ENCODE peak calls at places on chromosomes 3 and 15, in four cellular contexts. Q is mesendoderm, W is H1, C is IMR-90. I is an unnamed sample.
A peak's percentile ranks its signal among the peaks of the same experiment; 100 is the strongest.

GRCh38 chr3:61288446-61288845 is 37.2 kb upstream of the FHIT start:
- DNase-seq in Q (no peak), C (no peak), W (no peak), I (no peak)

GRCh38 chr15:65086680-65087111 is 10.2 kb downstream of the KBTBD13 start:
- DNase-seq in W (no peak), Q (no peak), C (no peak), I (no peak)

GRCh38 chr3:168025076-168025475 is 70.6 kb downstream of the GOLIM4 start:
- DNase-seq in Q (no peak), C (peak; percentile 52), W (no peak), I (no peak)

GRCh38 chr3:185153861-185154629 is 1.2 kb upstream of the C3orf70 start:
- DNase-seq in W (peak; percentile 54), Q (peak; percentile 40), C (no peak), I (peak; percentile 56)

GRCh38 chr3:54988302-54989022 is 60.6 kb upstream of the LRTM1 start:
- DNase-seq in C (peak; percentile 90), W (no peak), Q (no peak), I (no peak)

GRCh38 chr15:74788716-74789151 is 6.9 kb downstream of the CSK start:
- DNase-seq in Q (no peak), W (no peak), C (no peak), I (no peak)

GRCh38 chr15:44300567-44300966 is 12.0 kb downstream of the GOLM2 start:
- DNase-seq in W (no peak), C (no peak), Q (no peak), I (no peak)

GRCh38 chr15:68674975-68675374 is 96.2 kb downstream of the CORO2B start:
- DNase-seq in Q (no peak), C (peak; percentile 26), W (no peak), I (no peak)

GRCh38 chr3:190586631-190587000 is 72.7 kb downstream of the IL1RAP start:
- DNase-seq in W (no peak), Q (peak; percentile 73), C (peak; percentile 62), I (no peak)

GRCh38 chr15:69609176-69609575 is 156.6 kb downstream of the RPLP1 start:
- DNase-seq in C (peak; percentile 42), Q (no peak), W (no peak), I (no peak)

GRCh38 chr15:37931868-37932267 is 2.6 kb upstream of the TMCO5A start:
- DNase-seq in W (no peak), Q (no peak), C (peak; percentile 80), I (no peak)

GRCh38 chr3:121651684-121652083 is 9.0 kb downstream of the HCLS1 start:
- DNase-seq in Q (no peak), C (no peak), W (no peak), I (no peak)

GRCh38 chr15:29278436-29279099 is 8.9 kb upstream of the NSMCE3 start:
- DNase-seq in Q (no peak), W (no peak), C (peak; percentile 94), I (no peak)

GRCh38 chr3:107987036-107987557 is 103.7 kb downstream of the CD47 start:
- DNase-seq in C (peak; percentile 98), W (no peak), Q (no peak), I (no peak)

GRCh38 chr3:184040010-184040409 is 8.5 kb downstream of the HTR3D start:
- DNase-seq in Q (peak; percentile 74), C (peak; percentile 47), W (peak; percentile 51), I (peak; percentile 63)

GRCh38 chr3:41125258-41125657 is 74.0 kb upstream of the CTNNB1 start:
- DNase-seq in W (no peak), C (no peak), Q (no peak), I (no peak)

GRCh38 chr3:69855436-69856162 is 116.3 kb downstream of the MITF start:
- DNase-seq in C (peak; percentile 64), Q (peak; percentile 25), W (no peak), I (no peak)

GRCh38 chr3:57911588-57911987 is 96.6 kb upstream of the FLNB start:
- DNase-seq in Q (no peak), C (peak; percentile 18), W (no peak), I (no peak)

GRCh38 chr15:52417501-52417900 is 111.2 kb downstream of the MYO5A start:
- DNase-seq in Q (peak; percentile 51), W (no peak), C (peak; percentile 34), I (no peak)

GRCh38 chr15:39459538-39459937 is 121.3 kb upstream of the THBS1 start:
- DNase-seq in W (no peak), C (no peak), Q (no peak), I (no peak)

GRCh38 chr15:66269326-66270090 is 16.0 kb upstream of the MEGF11 start:
- DNase-seq in W (no peak), Q (peak; percentile 69), C (peak; percentile 71), I (peak; percentile 36)

GRCh38 chr3:66372681-66373350 is 128.0 kb downstream of the LRIG1 start:
- DNase-seq in Q (peak; percentile 90), W (peak; percentile 68), C (peak; percentile 20), I (peak; percentile 84)

GRCh38 chr15:35087759-35088158 is 2.7 kb upstream of the NANOGP8 start:
- DNase-seq in C (no peak), W (no peak), Q (no peak), I (no peak)
- H4K8ac ChIP-seq in C (no peak overlapping the region), W (no peak overlapping the region), Q (no peak overlapping the region), I (no peak overlapping the region)

DNA sequence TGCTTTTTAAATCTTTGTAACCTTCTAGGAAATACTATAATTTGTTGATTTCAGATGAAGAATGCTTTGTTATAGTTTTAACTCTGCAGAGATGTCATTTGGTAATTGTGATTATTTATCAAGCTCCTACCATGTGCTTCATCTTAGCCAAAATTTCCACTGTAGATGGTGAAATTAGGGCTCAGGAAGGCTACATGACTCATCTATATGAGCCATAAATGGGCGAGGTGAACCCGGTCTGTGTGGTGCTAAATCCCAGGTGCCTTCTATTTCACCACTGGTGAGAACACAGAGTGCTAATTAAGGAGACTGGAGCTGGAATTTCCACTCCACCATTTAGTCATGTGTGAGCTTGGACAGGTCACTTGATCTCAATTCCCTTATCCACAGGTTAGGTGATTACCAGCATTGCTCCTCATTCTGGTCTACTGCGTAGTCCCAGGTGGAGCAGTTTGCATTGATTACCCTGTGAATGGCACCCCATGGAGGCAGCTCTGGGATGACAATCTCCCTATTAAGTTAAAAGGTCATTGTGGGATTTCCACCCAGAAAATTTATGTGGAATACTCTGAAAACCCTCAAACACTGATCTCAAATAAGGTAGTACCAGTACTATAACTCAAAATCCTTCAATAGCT is 2.8 kb upstream of the CCR3 start:
- DNase-seq in Q (no peak), W (no peak), C (no peak), I (peak; percentile 38)
- H3K9ac ChIP-seq in Q (no peak overlapping the region), W (no peak overlapping the region), C (no peak overlapping the region), I (no peak overlapping the region)

GRCh38 chr3:149941946-149942345 is 28.7 kb downstream of the PFN2 start:
- DNase-seq in W (no peak), C (no peak), Q (no peak), I (no peak)
- H4K5ac ChIP-seq in W (no peak overlapping the region), C (no peak overlapping the region), Q (no peak overlapping the region), I (no peak overlapping the region)

DNA sequence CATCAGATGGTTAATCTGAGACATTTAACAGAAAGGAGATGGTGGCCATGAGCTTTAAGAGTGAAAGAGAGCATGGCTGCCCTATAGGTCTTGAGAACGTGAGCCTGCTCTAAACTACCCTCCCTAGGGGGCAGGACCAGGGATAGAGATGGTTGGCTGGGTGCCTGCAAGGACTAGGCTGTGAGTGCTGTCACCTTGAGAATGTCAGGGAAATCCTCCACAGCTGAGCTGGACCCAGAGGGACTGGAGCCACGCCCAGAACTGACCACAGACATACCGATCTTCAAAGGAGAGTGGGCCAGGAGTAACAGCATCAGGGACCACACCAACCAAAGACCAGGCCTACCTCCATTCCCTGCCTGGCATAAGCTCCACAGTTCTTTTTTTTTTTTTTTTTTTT is 53.6 kb upstream of the UBE2E1 start:
- DNase-seq in Q (peak; percentile 37), W (no peak), C (no peak), I (no peak)
- H4K8ac ChIP-seq in Q (no peak overlapping the region), W (no peak overlapping the region), C (no peak overlapping the region), I (no peak overlapping the region)

GRCh38 chr15:33735143-33735542 is 233.2 kb upstream of the CHRM5 start:
- DNase-seq in C (no peak), Q (no peak), W (no peak), I (no peak)

GRCh38 chr15:33729648-33730047 is 238.6 kb upstream of the CHRM5 start:
- DNase-seq in Q (no peak), C (peak; percentile 5), W (no peak), I (no peak)

GRCh38 chr15:33735637-33736247 is 232.6 kb upstream of the CHRM5 start:
- DNase-seq in Q (peak; percentile 48), W (no peak), C (peak; percentile 41), I (peak; percentile 41)

GRCh38 chr15:33730815-33731214 is 237.5 kb upstream of the CHRM5 start:
- DNase-seq in W (no peak), C (no peak), Q (no peak), I (no peak)
- H3K9ac ChIP-seq in W (no peak overlapping the region), C (no peak overlapping the region), Q (no peak overlapping the region), I (no peak overlapping the region)

DNA sequence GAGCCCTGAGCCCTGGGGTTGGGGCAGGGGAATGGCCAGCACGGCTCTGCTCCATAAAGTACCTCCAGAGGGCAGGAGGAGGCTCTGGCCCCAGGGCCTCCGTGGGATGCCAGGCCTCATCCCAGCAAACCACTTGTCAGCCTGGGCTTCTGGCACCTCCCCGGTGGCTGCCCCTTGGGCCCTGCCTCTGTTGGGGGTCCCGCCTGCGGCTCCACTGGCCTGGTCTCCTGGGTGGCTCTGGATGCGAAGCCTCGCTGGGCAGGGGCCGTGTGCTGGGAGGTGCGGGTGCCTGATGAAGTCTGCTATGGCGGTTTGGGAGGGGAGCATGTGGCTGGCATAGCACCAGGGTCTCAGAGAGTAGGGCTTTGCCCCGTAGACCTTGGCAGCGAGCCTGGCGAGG is 37.6 kb downstream of the PLXNA1 start:
- DNase-seq in C (no peak), W (no peak), Q (no peak), I (no peak)
- H4K5ac ChIP-seq in C (no peak overlapping the region), W (no peak overlapping the region), Q (no peak overlapping the region), I (no peak overlapping the region)

DNA sequence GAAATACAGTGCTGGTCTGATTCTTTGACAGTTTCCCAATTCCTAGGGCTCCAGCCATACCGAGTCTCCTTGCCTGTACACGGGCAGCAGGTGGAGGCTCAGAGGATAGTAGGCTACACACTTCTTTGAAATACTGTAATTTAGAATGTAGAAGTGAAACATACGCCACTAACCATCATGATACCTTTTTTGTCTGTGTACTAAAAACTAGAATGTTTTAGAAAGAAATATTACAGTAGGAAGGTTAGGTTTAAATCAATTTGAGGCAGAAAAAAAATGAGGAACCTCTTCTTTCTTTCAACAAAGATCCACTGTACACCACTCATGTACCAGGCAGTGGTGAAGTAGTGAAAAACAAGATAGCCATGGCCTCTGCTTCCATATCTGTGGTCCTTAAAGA is 354.7 kb downstream of the MCTP2 start:
- DNase-seq in C (no peak), Q (no peak), W (no peak), I (no peak)
- H4K8ac ChIP-seq in C (no peak overlapping the region), Q (no peak overlapping the region), W (no peak overlapping the region), I (no peak overlapping the region)

DNA sequence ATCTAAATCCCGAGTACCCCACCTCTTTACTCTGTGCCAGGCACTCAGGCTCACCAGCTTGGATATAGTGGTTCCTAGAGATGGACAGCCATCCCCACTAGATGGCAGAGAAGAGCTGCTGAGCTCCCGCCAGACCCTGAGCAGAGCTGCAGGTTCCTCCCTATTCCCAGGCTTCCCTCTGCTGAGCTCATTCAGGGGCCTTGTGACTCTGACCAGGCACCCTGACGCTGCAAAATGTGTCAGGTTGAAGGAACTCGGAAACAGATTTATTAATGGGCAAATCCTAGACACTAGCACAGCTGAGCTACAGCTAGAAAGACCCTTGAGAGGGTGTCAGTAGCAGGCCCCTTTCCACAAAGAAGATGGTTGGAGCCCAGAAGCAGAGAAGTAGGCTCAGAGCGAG is 38.2 kb upstream of the RHO start:
- DNase-seq in C (peak; percentile 97), Q (peak; percentile 92), W (peak; percentile 73), I (peak; percentile 90)
- H3K9ac ChIP-seq in C (peak overlapping the region; percentile 21), Q (no peak overlapping the region), W (no peak overlapping the region), I (no peak overlapping the region)